ENCODE peak calls at places on chromosomes 11 and 22, in seven cellular contexts. T is HEK293T, S is H7, W is fibroblast of pulmonary artery, N is mucosa of gallbladder, U is RWPE1, X is ELF-1. L is an unnamed sample.

GRCh38 chr11:61880454-61880853 is 10.9 kb downstream of the FADS3 start:
- DNase-seq in T (no peak), S (no peak), W (no peak), N (no peak), U (no peak), X (no peak), L (no peak)

GRCh38 chr22:21022955-21023614 is 8.1 kb downstream of the P2RX6 start:
- DNase-seq in T (no peak), S (peak), W (no peak), N (no peak), U (no peak), X (no peak), L (no peak)

GRCh38 chr22:38631724-38632123 is 24.5 kb downstream of the FAM227A start:
- DNase-seq in T (no peak), S (no peak), W (no peak), N (no peak), U (no peak), X (no peak), L (no peak)

GRCh38 chr22:46758098-46758497 is 4.4 kb upstream of the TBC1D22A start:
- DNase-seq in T (no peak), S (no peak), W (no peak), N (no peak), U (no peak), X (no peak), L (no peak)

GRCh38 chr11:65434057-65434666 is 11.6 kb downstream of the NEAT1 start:
- DNase-seq in T (no peak), S (no peak), W (peak), N (no peak), U (no peak), X (no peak), L (no peak)

GRCh38 chr22:23836692-23837495 is 1.9 kb downstream of the DERL3 start:
- DNase-seq in T (no peak), S (peak), W (no peak), N (no peak), U (no peak), X (no peak), L (no peak)

GRCh38 chr11:69394902-69395690 is 86.4 kb upstream of the LINC01488 start:
- DNase-seq in T (no peak), S (no peak), W (no peak), N (no peak), U (no peak), X (no peak), L (no peak)

GRCh38 chr22:22913989-22914388 is 26.4 kb downstream of the IGLL5 start:
- DNase-seq in T (no peak), S (no peak), W (no peak), N (no peak), U (no peak), X (no peak), L (no peak)

GRCh38 chr11:60924110-60924905 is at the start of gene TMEM132A:
- DNase-seq in T (peak), S (peak), W (peak), N (peak), U (peak), X (peak), L (no peak)

GRCh38 chr22:40051322-40051721 is 56.6 kb downstream of the FAM83F start:
- DNase-seq in T (no peak), S (no peak), W (no peak), N (no peak), U (no peak), X (peak), L (no peak)

GRCh38 chr11:15748107-15748506 is 608.2 kb downstream of the SOX6 start:
- DNase-seq in T (no peak), S (no peak), W (no peak), N (no peak), U (no peak), X (no peak), L (no peak)

GRCh38 chr11:36622431-36623136 is 24.5 kb upstream of the RAG2 start:
- DNase-seq in T (peak), S (no peak), W (peak), N (no peak), U (peak), X (no peak), L (no peak)

GRCh38 chr11:68347841-68348240 is 35.5 kb downstream of the LRP5 start:
- DNase-seq in T (no peak), S (peak), W (no peak), N (no peak), U (no peak), X (no peak), L (no peak)

GRCh38 chr22:49079027-49079725 is 748.5 kb downstream of the BRD1 start:
- DNase-seq in T (no peak), S (no peak), W (no peak), N (no peak), U (no peak), X (no peak), L (no peak)

GRCh38 chr22:21642584-21643448 is 714 bp downstream of the SDF2L1 start:
- DNase-seq in T (peak), S (peak), W (peak), N (peak), U (no peak), X (peak), L (no peak)

GRCh38 chr22:23580586-23581251 is 629 bp upstream of the IGLL1 start:
- DNase-seq in T (no peak), S (peak), W (no peak), N (no peak), U (no peak), X (no peak), L (no peak)

GRCh38 chr11:84890706-84891105 is 736.4 kb downstream of the DLG2 start:
- DNase-seq in T (no peak), S (no peak), W (no peak), N (no peak), U (no peak), X (no peak), L (no peak)

GRCh38 chr22:39488563-39489083 is 13.5 kb upstream of the MIEF1 start:
- DNase-seq in T (no peak), S (peak), W (no peak), N (no peak), U (no peak), X (no peak), L (no peak)

GRCh38 chr22:48576333-48577013 is 1251.2 kb downstream of the BRD1 start:
- DNase-seq in T (no peak), S (peak), W (no peak), N (no peak), U (no peak), X (peak), L (no peak)